ENCODE peak calls at places on chromosomes 2 and 18, in seven cellular contexts. P, G, E, Z, Q, I and A are unnamed samples.
A peak's percentile ranks its signal among the peaks of the same experiment; 100 is the strongest.

GRCh38 chr2:155412599-155412998 is 714.1 kb downstream of the KCNJ3 start:
- DNase-seq in P (no peak), Q (no peak), Z (no peak), E (no peak), G (no peak), I (peak; percentile 41), A (no peak)

GRCh38 chr2:23594079-23594494 is 209.1 kb downstream of the KLHL29 start:
- DNase-seq in G (no peak), I (no peak), Q (peak; percentile 59), P (no peak), E (no peak), Z (no peak), A (no peak)

GRCh38 chr18:74331404-74331803 is 15.8 kb downstream of the C18orf63 start:
- DNase-seq in P (peak; percentile 43), E (peak; percentile 6), Z (no peak), G (no peak), I (no peak), Q (peak; percentile 33), A (no peak)

GRCh38 chr18:72720116-72720515 is 147.7 kb downstream of the NETO1 start:
- DNase-seq in E (no peak), I (no peak), G (no peak), P (no peak), Q (no peak), Z (no peak), A (no peak)

GRCh38 chr2:130353291-130354134 is 2.3 kb upstream of the PTPN18 start:
- DNase-seq in G (no peak), Z (peak; percentile 43), I (no peak), P (no peak), Q (no peak), E (no peak), A (no peak)

GRCh38 chr2:108583903-108584520 is 49.7 kb downstream of the LIMS1 start:
- DNase-seq in P (peak; percentile 82), Z (no peak), G (no peak), E (peak; percentile 74), I (no peak), Q (peak; percentile 73), A (peak; percentile 38)

GRCh38 chr2:97950329-97951154 is 45.2 kb downstream of the TMEM131 start:
- DNase-seq in I (no peak), G (no peak), Z (no peak), E (no peak), P (no peak), Q (no peak), A (no peak)

GRCh38 chr2:211035548-211036185 is 479.3 kb downstream of the CPS1 start:
- DNase-seq in P (peak; percentile 47), G (no peak), Q (no peak), E (no peak), I (no peak), Z (no peak), A (no peak)

GRCh38 chr2:9836517-9836916 is 6.8 kb upstream of the TAF1B start:
- DNase-seq in P (no peak), I (no peak), G (no peak), Z (no peak), Q (no peak), E (no peak), A (no peak)

GRCh38 chr2:68196120-68196716 is 38.5 kb downstream of the PNO1 start:
- DNase-seq in I (no peak), E (no peak), Z (no peak), G (no peak), P (peak; percentile 16), Q (no peak), A (no peak)

GRCh38 chr2:123077101-123077500 is 948.0 kb upstream of the CNTNAP5 start:
- DNase-seq in G (no peak), I (no peak), Q (no peak), P (no peak), Z (no peak), E (no peak), A (no peak)

GRCh38 chr18:76975577-76976110 is 153.3 kb downstream of the ZNF236 start:
- DNase-seq in P (no peak), E (no peak), Q (no peak), I (no peak), G (no peak), Z (no peak), A (no peak)

GRCh38 chr2:180523629-180524340 is 456.6 kb upstream of the UBE2E3 start:
- DNase-seq in P (no peak), I (no peak), G (no peak), Q (no peak), E (no peak), Z (no peak), A (no peak)

GRCh38 chr2:66714651-66715050 is 279.7 kb downstream of the MEIS1 start:
- DNase-seq in Q (no peak), E (no peak), I (no peak), P (no peak), Z (no peak), G (no peak), A (no peak)

GRCh38 chr2:127408004-127408806 is 10.0 kb upstream of the PROC start:
- DNase-seq in Z (peak; percentile 89), G (peak; percentile 75), E (peak; percentile 95), I (no peak), P (peak; percentile 83), Q (peak; percentile 98), A (peak; percentile 77)
- TF ChIP-seq POLR2AphosphoS5 in Z (no peak), G (no peak), E (peak; percentile 47), I (no peak), P (peak; percentile 47), Q (no peak), A (no peak)

GRCh38 chr18:22639026-22639463 is 221.3 kb upstream of the CTAGE1 start:
- DNase-seq in P (no peak), Q (no peak), E (no peak), Z (no peak), G (no peak), I (no peak), A (no peak)
- TF ChIP-seq TAF1 in P (no peak), Q (no peak), E (no peak), Z (no peak), G (no peak), I (no peak), A (no peak)

DNA sequence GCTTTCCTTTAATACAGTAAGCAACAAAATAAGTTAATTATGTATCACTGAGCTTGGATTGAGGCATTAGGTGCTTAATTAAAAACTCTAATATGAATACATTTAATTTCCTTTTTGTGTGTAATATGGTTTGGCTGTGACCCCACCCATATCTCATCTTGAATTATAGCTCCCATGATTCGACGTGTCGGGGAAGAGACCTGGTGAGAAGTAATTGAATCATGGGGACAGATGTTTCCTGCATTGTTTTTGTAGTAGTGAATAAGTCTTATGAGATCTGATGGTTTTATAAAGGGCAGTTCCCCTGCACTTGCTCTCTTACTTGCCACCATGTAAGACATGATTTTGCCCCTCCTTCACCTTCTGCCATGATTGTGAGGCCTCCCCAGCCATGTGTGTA is 325.4 kb upstream of the CDH7 start:
- DNase-seq in Q (no peak), Z (no peak), P (no peak), E (no peak), G (no peak), I (no peak), A (no peak)
- TF ChIP-seq POLR2AphosphoS5 in Q (no peak), Z (no peak), P (no peak), E (no peak), G (no peak), I (no peak), A (no peak)

GRCh38 chr2:37857485-37858196 is 67.4 kb upstream of the RMDN2 start:
- DNase-seq in I (no peak), Q (no peak), P (no peak), Z (no peak), G (no peak), E (no peak), A (no peak)
- TF ChIP-seq TAF1 in I (no peak), Q (no peak), P (no peak), Z (no peak), G (no peak), E (no peak), A (no peak)